ENCODE peak calls at places on chromosomes 3 and 15, in six cellular contexts. One of them, this sample, is unnamed.
A peak's percentile ranks its signal among the peaks of the same experiment; 100 is the strongest.

GRCh38 chr3:42174679-42175660 is 83.8 kb downstream of the TRAK1 start:
- DNase-seq in aorta: no peak
- DNase-seq in activated CD8-positive, alpha-beta T cell treated with anti-CD3 and anti-CD28 coated beads for 36 hours: no peak
- DNase-seq in T follicular helper cell: no peak
- DNase-seq in LoVo: no peak
- DNase-seq in activated T-cell treated with anti-CD3 and anti-CD28 coated beads for 24 hours: no peak
- DNase-seq in this sample: no peak

GRCh38 chr3:170414202-170414663 is 4.4 kb upstream of the CLDN11 start:
- DNase-seq in aorta: peak; percentile 50
- DNase-seq in activated CD8-positive, alpha-beta T cell treated with anti-CD3 and anti-CD28 coated beads for 36 hours: peak; percentile 43
- DNase-seq in T follicular helper cell: no peak
- DNase-seq in LoVo: peak; percentile 64
- DNase-seq in activated T-cell treated with anti-CD3 and anti-CD28 coated beads for 24 hours: peak; percentile 19
- DNase-seq in this sample: peak; percentile 92

GRCh38 chr15:74264081-74264501 is 28.0 kb downstream of the CCDC33 start:
- DNase-seq in aorta: no peak
- DNase-seq in activated CD8-positive, alpha-beta T cell treated with anti-CD3 and anti-CD28 coated beads for 36 hours: no peak
- DNase-seq in T follicular helper cell: no peak
- DNase-seq in LoVo: no peak
- DNase-seq in activated T-cell treated with anti-CD3 and anti-CD28 coated beads for 24 hours: no peak
- DNase-seq in this sample: no peak

GRCh38 chr3:33915796-33916589 is 117.6 kb downstream of the PDCD6IP start:
- DNase-seq in aorta: no peak
- DNase-seq in activated CD8-positive, alpha-beta T cell treated with anti-CD3 and anti-CD28 coated beads for 36 hours: peak; percentile 33
- DNase-seq in T follicular helper cell: no peak
- DNase-seq in LoVo: no peak
- DNase-seq in activated T-cell treated with anti-CD3 and anti-CD28 coated beads for 24 hours: no peak
- DNase-seq in this sample: peak; percentile 17

GRCh38 chr3:151560750-151561149 is 99.9 kb upstream of the IGSF10 start:
- DNase-seq in aorta: no peak
- DNase-seq in activated CD8-positive, alpha-beta T cell treated with anti-CD3 and anti-CD28 coated beads for 36 hours: no peak
- DNase-seq in T follicular helper cell: no peak
- DNase-seq in LoVo: no peak
- DNase-seq in activated T-cell treated with anti-CD3 and anti-CD28 coated beads for 24 hours: no peak
- DNase-seq in this sample: no peak

GRCh38 chr3:118144919-118145318 is 889.7 kb downstream of the IGSF11 start:
- DNase-seq in aorta: no peak
- DNase-seq in activated CD8-positive, alpha-beta T cell treated with anti-CD3 and anti-CD28 coated beads for 36 hours: no peak
- DNase-seq in T follicular helper cell: no peak
- DNase-seq in LoVo: no peak
- DNase-seq in activated T-cell treated with anti-CD3 and anti-CD28 coated beads for 24 hours: no peak
- DNase-seq in this sample: no peak

GRCh38 chr3:104879919-104880318 is 486.8 kb upstream of the ALCAM start:
- DNase-seq in aorta: peak; percentile 33
- DNase-seq in activated CD8-positive, alpha-beta T cell treated with anti-CD3 and anti-CD28 coated beads for 36 hours: no peak
- DNase-seq in T follicular helper cell: no peak
- DNase-seq in LoVo: no peak
- DNase-seq in activated T-cell treated with anti-CD3 and anti-CD28 coated beads for 24 hours: no peak
- DNase-seq in this sample: no peak

GRCh38 chr3:13332158-13332557 is 88.0 kb downstream of the NUP210 start:
- DNase-seq in aorta: no peak
- DNase-seq in activated CD8-positive, alpha-beta T cell treated with anti-CD3 and anti-CD28 coated beads for 36 hours: no peak
- DNase-seq in T follicular helper cell: no peak
- DNase-seq in LoVo: no peak
- DNase-seq in activated T-cell treated with anti-CD3 and anti-CD28 coated beads for 24 hours: no peak
- DNase-seq in this sample: no peak

GRCh38 chr15:63466378-63467192 is 37.8 kb upstream of the USP3 start:
- DNase-seq in aorta: no peak
- DNase-seq in activated CD8-positive, alpha-beta T cell treated with anti-CD3 and anti-CD28 coated beads for 36 hours: peak; percentile 68
- DNase-seq in T follicular helper cell: peak; percentile 37
- DNase-seq in LoVo: peak; percentile 78
- DNase-seq in activated T-cell treated with anti-CD3 and anti-CD28 coated beads for 24 hours: peak; percentile 54
- DNase-seq in this sample: peak; percentile 88

GRCh38 chr3:20141841-20142240 is 44.2 kb downstream of the SGO1 start:
- DNase-seq in aorta: no peak
- DNase-seq in activated CD8-positive, alpha-beta T cell treated with anti-CD3 and anti-CD28 coated beads for 36 hours: no peak
- DNase-seq in T follicular helper cell: no peak
- DNase-seq in LoVo: no peak
- DNase-seq in activated T-cell treated with anti-CD3 and anti-CD28 coated beads for 24 hours: no peak
- DNase-seq in this sample: no peak

GRCh38 chr15:92810418-92811138 is 89.5 kb upstream of the CHD2 start:
- DNase-seq in aorta: peak; percentile 82
- DNase-seq in activated CD8-positive, alpha-beta T cell treated with anti-CD3 and anti-CD28 coated beads for 36 hours: peak; percentile 83
- DNase-seq in T follicular helper cell: no peak
- DNase-seq in LoVo: peak; percentile 72
- DNase-seq in activated T-cell treated with anti-CD3 and anti-CD28 coated beads for 24 hours: no peak
- DNase-seq in this sample: peak; percentile 95

GRCh38 chr3:161212892-161213291 is 8.2 kb upstream of the NMD3 start:
- DNase-seq in aorta: no peak
- DNase-seq in activated CD8-positive, alpha-beta T cell treated with anti-CD3 and anti-CD28 coated beads for 36 hours: no peak
- DNase-seq in T follicular helper cell: no peak
- DNase-seq in LoVo: no peak
- DNase-seq in activated T-cell treated with anti-CD3 and anti-CD28 coated beads for 24 hours: no peak
- DNase-seq in this sample: no peak

GRCh38 chr3:159629329-159630084 is 359.1 kb upstream of the IL12A start:
- DNase-seq in aorta: no peak
- DNase-seq in activated CD8-positive, alpha-beta T cell treated with anti-CD3 and anti-CD28 coated beads for 36 hours: no peak
- DNase-seq in T follicular helper cell: no peak
- DNase-seq in LoVo: no peak
- DNase-seq in activated T-cell treated with anti-CD3 and anti-CD28 coated beads for 24 hours: no peak
- DNase-seq in this sample: no peak

GRCh38 chr15:62365795-62366442 is 200.8 kb upstream of the C2CD4B start:
- DNase-seq in aorta: no peak
- DNase-seq in activated CD8-positive, alpha-beta T cell treated with anti-CD3 and anti-CD28 coated beads for 36 hours: no peak
- DNase-seq in T follicular helper cell: no peak
- DNase-seq in LoVo: peak; percentile 32
- DNase-seq in activated T-cell treated with anti-CD3 and anti-CD28 coated beads for 24 hours: no peak
- DNase-seq in this sample: peak; percentile 26

GRCh38 chr3:58355174-58355573 is 22.5 kb downstream of the PXK start:
- DNase-seq in aorta: no peak
- DNase-seq in activated CD8-positive, alpha-beta T cell treated with anti-CD3 and anti-CD28 coated beads for 36 hours: no peak
- DNase-seq in T follicular helper cell: no peak
- DNase-seq in LoVo: no peak
- DNase-seq in activated T-cell treated with anti-CD3 and anti-CD28 coated beads for 24 hours: no peak
- DNase-seq in this sample: no peak

GRCh38 chr3:4322635-4323034 is 19.5 kb downstream of the SETMAR start:
- DNase-seq in aorta: no peak
- DNase-seq in activated CD8-positive, alpha-beta T cell treated with anti-CD3 and anti-CD28 coated beads for 36 hours: no peak
- DNase-seq in T follicular helper cell: no peak
- DNase-seq in LoVo: no peak
- DNase-seq in activated T-cell treated with anti-CD3 and anti-CD28 coated beads for 24 hours: no peak
- DNase-seq in this sample: no peak

GRCh38 chr3:177647876-177648275 is 450.6 kb upstream of the TBL1XR1 start:
- DNase-seq in aorta: no peak
- DNase-seq in activated CD8-positive, alpha-beta T cell treated with anti-CD3 and anti-CD28 coated beads for 36 hours: peak; percentile 20
- DNase-seq in T follicular helper cell: no peak
- DNase-seq in LoVo: no peak
- DNase-seq in activated T-cell treated with anti-CD3 and anti-CD28 coated beads for 24 hours: no peak
- DNase-seq in this sample: no peak

GRCh38 chr3:124565013-124565412 is 165.2 kb upstream of the UMPS start:
- DNase-seq in aorta: peak; percentile 66
- DNase-seq in activated CD8-positive, alpha-beta T cell treated with anti-CD3 and anti-CD28 coated beads for 36 hours: peak; percentile 66
- DNase-seq in T follicular helper cell: peak; percentile 35
- DNase-seq in LoVo: peak; percentile 80
- DNase-seq in activated T-cell treated with anti-CD3 and anti-CD28 coated beads for 24 hours: peak; percentile 32
- DNase-seq in this sample: peak; percentile 96

GRCh38 chr3:39531681-39532080 is 64.2 kb downstream of the MOBP start:
- DNase-seq in aorta: no peak
- DNase-seq in activated CD8-positive, alpha-beta T cell treated with anti-CD3 and anti-CD28 coated beads for 36 hours: no peak
- DNase-seq in T follicular helper cell: no peak
- DNase-seq in LoVo: no peak
- DNase-seq in activated T-cell treated with anti-CD3 and anti-CD28 coated beads for 24 hours: no peak
- DNase-seq in this sample: no peak

GRCh38 chr3:40137586-40138295 is 171.8 kb upstream of the EIF1B start:
- DNase-seq in aorta: no peak
- DNase-seq in activated CD8-positive, alpha-beta T cell treated with anti-CD3 and anti-CD28 coated beads for 36 hours: no peak
- DNase-seq in T follicular helper cell: no peak
- DNase-seq in LoVo: no peak
- DNase-seq in activated T-cell treated with anti-CD3 and anti-CD28 coated beads for 24 hours: no peak
- DNase-seq in this sample: no peak

GRCh38 chr3:180755553-180755952 is 76.3 kb upstream of the CCDC39 start:
- DNase-seq in aorta: no peak
- DNase-seq in activated CD8-positive, alpha-beta T cell treated with anti-CD3 and anti-CD28 coated beads for 36 hours: no peak
- DNase-seq in T follicular helper cell: no peak
- DNase-seq in LoVo: no peak
- DNase-seq in activated T-cell treated with anti-CD3 and anti-CD28 coated beads for 24 hours: no peak
- DNase-seq in this sample: no peak

GRCh38 chr3:167820114-167820865 is 84.8 kb downstream of the SERPINI1 start:
- DNase-seq in aorta: no peak
- DNase-seq in activated CD8-positive, alpha-beta T cell treated with anti-CD3 and anti-CD28 coated beads for 36 hours: no peak
- DNase-seq in T follicular helper cell: no peak
- DNase-seq in LoVo: no peak
- DNase-seq in activated T-cell treated with anti-CD3 and anti-CD28 coated beads for 24 hours: no peak
- DNase-seq in this sample: no peak

GRCh38 chr3:52128118-52128683 is 26.0 kb downstream of the POC1A start:
- DNase-seq in aorta: no peak
- DNase-seq in activated CD8-positive, alpha-beta T cell treated with anti-CD3 and anti-CD28 coated beads for 36 hours: no peak
- DNase-seq in T follicular helper cell: no peak
- DNase-seq in LoVo: peak; percentile 88
- DNase-seq in activated T-cell treated with anti-CD3 and anti-CD28 coated beads for 24 hours: no peak
- DNase-seq in this sample: peak; percentile 71

GRCh38 chr3:108767258-108767657 is 10.0 kb upstream of the RETNLB start:
- DNase-seq in aorta: no peak
- DNase-seq in activated CD8-positive, alpha-beta T cell treated with anti-CD3 and anti-CD28 coated beads for 36 hours: no peak
- DNase-seq in T follicular helper cell: no peak
- DNase-seq in LoVo: no peak
- DNase-seq in activated T-cell treated with anti-CD3 and anti-CD28 coated beads for 24 hours: no peak
- DNase-seq in this sample: no peak

This sample was measured in HT-29.